ENCODE peak calls at places on chromosome 18, in nine cellular contexts. One of them, this sample, is unnamed.
A peak's percentile ranks its signal among the peaks of the same experiment; 100 is the strongest.

GRCh38 chr18:68387246-68387645 is 327.7 kb downstream of the TMX3 start:
- DNase-seq in stimulated activated CD4-positive, alpha-beta T cell treated with anti-CD3 and anti-CD28 coated beads, Interleukin-1b, Interleukin-23, amount 100 ng/mL, for 24 hours: no peak
- DNase-seq in NCI-H187 treated with DMSO at 0.1 percent for 48 hours: no peak
- DNase-seq in astrocyte of the cerebellum: no peak
- DNase-seq in A549: no peak
- DNase-seq in CD8-positive, alpha-beta T cell: no peak
- DNase-seq in HT-29: no peak
- DNase-seq in A172: no peak
- DNase-seq in GM20000: no peak
- DNase-seq in this sample: peak; percentile 67

GRCh38 chr18:13051950-13052349 is 60.8 kb downstream of the CEP192 start:
- DNase-seq in CD8-positive, alpha-beta T cell: no peak
- DNase-seq in GM20000: peak; percentile 7
- DNase-seq in stimulated activated CD4-positive, alpha-beta T cell treated with anti-CD3 and anti-CD28 coated beads, Interleukin-1b, Interleukin-23, amount 100 ng/mL, for 24 hours: no peak
- DNase-seq in astrocyte of the cerebellum: no peak
- DNase-seq in A172: no peak
- DNase-seq in A549: no peak
- DNase-seq in HT-29: no peak
- DNase-seq in NCI-H187 treated with DMSO at 0.1 percent for 48 hours: no peak
- DNase-seq in this sample: no peak

GRCh38 chr18:22065311-22065710 is 104.1 kb upstream of the GATA6 start:
- DNase-seq in A549: no peak
- DNase-seq in A172: no peak
- DNase-seq in HT-29: no peak
- DNase-seq in stimulated activated CD4-positive, alpha-beta T cell treated with anti-CD3 and anti-CD28 coated beads, Interleukin-1b, Interleukin-23, amount 100 ng/mL, for 24 hours: no peak
- DNase-seq in GM20000: no peak
- DNase-seq in CD8-positive, alpha-beta T cell: no peak
- DNase-seq in NCI-H187 treated with DMSO at 0.1 percent for 48 hours: no peak
- DNase-seq in astrocyte of the cerebellum: no peak
- DNase-seq in this sample: no peak

GRCh38 chr18:6607348-6607747 is 122.2 kb upstream of the ARHGAP28 start:
- DNase-seq in A549: no peak
- DNase-seq in stimulated activated CD4-positive, alpha-beta T cell treated with anti-CD3 and anti-CD28 coated beads, Interleukin-1b, Interleukin-23, amount 100 ng/mL, for 24 hours: no peak
- DNase-seq in NCI-H187 treated with DMSO at 0.1 percent for 48 hours: no peak
- DNase-seq in HT-29: no peak
- DNase-seq in CD8-positive, alpha-beta T cell: no peak
- DNase-seq in A172: no peak
- DNase-seq in astrocyte of the cerebellum: no peak
- DNase-seq in GM20000: no peak
- DNase-seq in this sample: no peak

GRCh38 chr18:45167109-45167551 is 448.1 kb upstream of the SLC14A2 start:
- DNase-seq in CD8-positive, alpha-beta T cell: no peak
- DNase-seq in astrocyte of the cerebellum: no peak
- DNase-seq in A549: no peak
- DNase-seq in A172: peak; percentile 13
- DNase-seq in HT-29: no peak
- DNase-seq in NCI-H187 treated with DMSO at 0.1 percent for 48 hours: no peak
- DNase-seq in GM20000: no peak
- DNase-seq in stimulated activated CD4-positive, alpha-beta T cell treated with anti-CD3 and anti-CD28 coated beads, Interleukin-1b, Interleukin-23, amount 100 ng/mL, for 24 hours: no peak
- DNase-seq in this sample: no peak

GRCh38 chr18:37537868-37538525 is 27.6 kb downstream of the CELF4 start:
- DNase-seq in HT-29: peak; percentile 40
- DNase-seq in stimulated activated CD4-positive, alpha-beta T cell treated with anti-CD3 and anti-CD28 coated beads, Interleukin-1b, Interleukin-23, amount 100 ng/mL, for 24 hours: peak; percentile 36
- DNase-seq in CD8-positive, alpha-beta T cell: no peak
- DNase-seq in GM20000: peak; percentile 82
- DNase-seq in NCI-H187 treated with DMSO at 0.1 percent for 48 hours: no peak
- DNase-seq in A172: peak; percentile 40
- DNase-seq in astrocyte of the cerebellum: peak; percentile 15
- DNase-seq in A549: peak; percentile 48
- DNase-seq in this sample: peak; percentile 49

GRCh38 chr18:77501266-77501665 is 251.6 kb downstream of the GALR1 start:
- DNase-seq in GM20000: no peak
- DNase-seq in NCI-H187 treated with DMSO at 0.1 percent for 48 hours: no peak
- DNase-seq in HT-29: no peak
- DNase-seq in CD8-positive, alpha-beta T cell: no peak
- DNase-seq in A172: no peak
- DNase-seq in stimulated activated CD4-positive, alpha-beta T cell treated with anti-CD3 and anti-CD28 coated beads, Interleukin-1b, Interleukin-23, amount 100 ng/mL, for 24 hours: no peak
- DNase-seq in astrocyte of the cerebellum: no peak
- DNase-seq in A549: no peak
- DNase-seq in this sample: no peak

GRCh38 chr18:51865538-51865937 is 474.5 kb upstream of the DCC start:
- DNase-seq in A172: no peak
- DNase-seq in astrocyte of the cerebellum: no peak
- DNase-seq in NCI-H187 treated with DMSO at 0.1 percent for 48 hours: no peak
- DNase-seq in HT-29: no peak
- DNase-seq in GM20000: no peak
- DNase-seq in A549: no peak
- DNase-seq in stimulated activated CD4-positive, alpha-beta T cell treated with anti-CD3 and anti-CD28 coated beads, Interleukin-1b, Interleukin-23, amount 100 ng/mL, for 24 hours: no peak
- DNase-seq in CD8-positive, alpha-beta T cell: no peak
- DNase-seq in this sample: no peak

GRCh38 chr18:11324956-11325873 is 175.8 kb upstream of the PIEZO2 start:
- DNase-seq in GM20000: peak; percentile 49
- DNase-seq in NCI-H187 treated with DMSO at 0.1 percent for 48 hours: no peak
- DNase-seq in stimulated activated CD4-positive, alpha-beta T cell treated with anti-CD3 and anti-CD28 coated beads, Interleukin-1b, Interleukin-23, amount 100 ng/mL, for 24 hours: no peak
- DNase-seq in astrocyte of the cerebellum: peak; percentile 73
- DNase-seq in HT-29: no peak
- DNase-seq in A172: peak; percentile 96
- DNase-seq in A549: no peak
- DNase-seq in CD8-positive, alpha-beta T cell: no peak
- DNase-seq in this sample: peak; percentile 91

GRCh38 chr18:3305933-3306332 is 44.0 kb downstream of the MYL12B start:
- DNase-seq in stimulated activated CD4-positive, alpha-beta T cell treated with anti-CD3 and anti-CD28 coated beads, Interleukin-1b, Interleukin-23, amount 100 ng/mL, for 24 hours: no peak
- DNase-seq in GM20000: no peak
- DNase-seq in HT-29: no peak
- DNase-seq in CD8-positive, alpha-beta T cell: no peak
- DNase-seq in A549: no peak
- DNase-seq in astrocyte of the cerebellum: peak; percentile 47
- DNase-seq in A172: no peak
- DNase-seq in NCI-H187 treated with DMSO at 0.1 percent for 48 hours: no peak
- DNase-seq in this sample: peak; percentile 6

GRCh38 chr18:25832008-25832604 is 258.3 kb downstream of the SS18 start:
- DNase-seq in GM20000: peak; percentile 46
- DNase-seq in CD8-positive, alpha-beta T cell: no peak
- DNase-seq in A172: peak; percentile 17
- DNase-seq in NCI-H187 treated with DMSO at 0.1 percent for 48 hours: peak; percentile 1
- DNase-seq in HT-29: peak; percentile 65
- DNase-seq in astrocyte of the cerebellum: peak; percentile 51
- DNase-seq in stimulated activated CD4-positive, alpha-beta T cell treated with anti-CD3 and anti-CD28 coated beads, Interleukin-1b, Interleukin-23, amount 100 ng/mL, for 24 hours: no peak
- DNase-seq in A549: peak; percentile 31
- DNase-seq in this sample: peak; percentile 64

GRCh38 chr18:23231340-23232021 is 96.2 kb downstream of the CABLES1 start:
- DNase-seq in A549: no peak
- DNase-seq in A172: peak; percentile 94
- DNase-seq in astrocyte of the cerebellum: peak; percentile 65
- DNase-seq in stimulated activated CD4-positive, alpha-beta T cell treated with anti-CD3 and anti-CD28 coated beads, Interleukin-1b, Interleukin-23, amount 100 ng/mL, for 24 hours: peak; percentile 61
- DNase-seq in CD8-positive, alpha-beta T cell: peak; percentile 42
- DNase-seq in NCI-H187 treated with DMSO at 0.1 percent for 48 hours: no peak
- DNase-seq in GM20000: peak; percentile 82
- DNase-seq in HT-29: no peak
- DNase-seq in this sample: no peak

GRCh38 chr18:45121146-45121545 is 440.5 kb downstream of the SETBP1 start:
- DNase-seq in NCI-H187 treated with DMSO at 0.1 percent for 48 hours: no peak
- DNase-seq in HT-29: no peak
- DNase-seq in CD8-positive, alpha-beta T cell: no peak
- DNase-seq in stimulated activated CD4-positive, alpha-beta T cell treated with anti-CD3 and anti-CD28 coated beads, Interleukin-1b, Interleukin-23, amount 100 ng/mL, for 24 hours: no peak
- DNase-seq in A549: no peak
- DNase-seq in astrocyte of the cerebellum: no peak
- DNase-seq in A172: no peak
- DNase-seq in GM20000: no peak
- DNase-seq in this sample: no peak

GRCh38 chr18:23827681-23828080 is 138.4 kb downstream of the LAMA3 start:
- DNase-seq in HT-29: no peak
- DNase-seq in A172: no peak
- DNase-seq in stimulated activated CD4-positive, alpha-beta T cell treated with anti-CD3 and anti-CD28 coated beads, Interleukin-1b, Interleukin-23, amount 100 ng/mL, for 24 hours: no peak
- DNase-seq in astrocyte of the cerebellum: no peak
- DNase-seq in GM20000: no peak
- DNase-seq in A549: no peak
- DNase-seq in CD8-positive, alpha-beta T cell: no peak
- DNase-seq in NCI-H187 treated with DMSO at 0.1 percent for 48 hours: no peak
- DNase-seq in this sample: no peak

GRCh38 chr18:39596216-39596615 is 2030.6 kb upstream of the CELF4 start:
- DNase-seq in NCI-H187 treated with DMSO at 0.1 percent for 48 hours: no peak
- DNase-seq in A549: no peak
- DNase-seq in HT-29: no peak
- DNase-seq in stimulated activated CD4-positive, alpha-beta T cell treated with anti-CD3 and anti-CD28 coated beads, Interleukin-1b, Interleukin-23, amount 100 ng/mL, for 24 hours: no peak
- DNase-seq in GM20000: no peak
- DNase-seq in astrocyte of the cerebellum: no peak
- DNase-seq in A172: no peak
- DNase-seq in CD8-positive, alpha-beta T cell: no peak
- DNase-seq in this sample: no peak

This sample was measured in HCEC 1CT.